ENCODE peak calls at places on chromosomes 12 and 14, in six cellular contexts. One of them, this sample, is unnamed.
A peak's percentile ranks its signal among the peaks of the same experiment; 100 is the strongest.

GRCh38 chr12:113519464-113520191 is 48.0 kb upstream of the LHX5 start:
- DNase-seq in choroid plexus epithelial cell: no peak
- DNase-seq in mammary epithelial cell: no peak
- DNase-seq in astrocyte: no peak
- DNase-seq in gastrocnemius medialis: no peak
- DNase-seq in IMR-90: no peak
- DNase-seq in this sample: no peak

GRCh38 chr14:31090872-31091764 is 64.9 kb upstream of the STRN3 start:
- DNase-seq in choroid plexus epithelial cell: peak; percentile 96
- DNase-seq in mammary epithelial cell: peak; percentile 88
- DNase-seq in astrocyte: peak; percentile 82
- DNase-seq in gastrocnemius medialis: peak; percentile 80
- DNase-seq in IMR-90: peak; percentile 97
- DNase-seq in this sample: peak; percentile 31

GRCh38 chr12:111462134-111462821 is 56.6 kb downstream of the SH2B3 start:
- DNase-seq in choroid plexus epithelial cell: peak; percentile 55
- DNase-seq in mammary epithelial cell: no peak
- DNase-seq in astrocyte: peak; percentile 60
- DNase-seq in gastrocnemius medialis: no peak
- DNase-seq in IMR-90: peak; percentile 87
- DNase-seq in this sample: no peak

GRCh38 chr14:63478437-63478852 is 64.7 kb downstream of the PPP2R5E start:
- DNase-seq in choroid plexus epithelial cell: no peak
- DNase-seq in mammary epithelial cell: no peak
- DNase-seq in astrocyte: no peak
- DNase-seq in gastrocnemius medialis: no peak
- DNase-seq in IMR-90: no peak
- DNase-seq in this sample: no peak

GRCh38 chr14:100729982-100730381 is 3.3 kb downstream of the DLK1 start:
- DNase-seq in choroid plexus epithelial cell: no peak
- DNase-seq in mammary epithelial cell: no peak
- DNase-seq in astrocyte: no peak
- DNase-seq in gastrocnemius medialis: no peak
- DNase-seq in IMR-90: peak; percentile 15
- DNase-seq in this sample: no peak

GRCh38 chr12:105418232-105418631 is 87.7 kb downstream of the C12orf75 start:
- DNase-seq in choroid plexus epithelial cell: peak; percentile 86
- DNase-seq in mammary epithelial cell: peak; percentile 83
- DNase-seq in astrocyte: peak; percentile 95
- DNase-seq in gastrocnemius medialis: no peak
- DNase-seq in IMR-90: peak; percentile 89
- DNase-seq in this sample: no peak

GRCh38 chr12:77133566-77133965 is 68.2 kb upstream of the E2F7 start:
- DNase-seq in choroid plexus epithelial cell: peak; percentile 71
- DNase-seq in mammary epithelial cell: peak; percentile 58
- DNase-seq in astrocyte: peak; percentile 51
- DNase-seq in gastrocnemius medialis: no peak
- DNase-seq in IMR-90: peak; percentile 65
- DNase-seq in this sample: no peak

GRCh38 chr12:50185975-50186663 is 18.9 kb upstream of the CERS5 start:
- DNase-seq in choroid plexus epithelial cell: peak; percentile 38
- DNase-seq in mammary epithelial cell: peak; percentile 62
- DNase-seq in astrocyte: peak; percentile 74
- DNase-seq in gastrocnemius medialis: no peak
- DNase-seq in IMR-90: peak; percentile 43
- DNase-seq in this sample: no peak

GRCh38 chr14:21987937-21988336 is 314.3 kb upstream of the OR4E1 start:
- DNase-seq in choroid plexus epithelial cell: peak; percentile 58
- DNase-seq in mammary epithelial cell: peak; percentile 19
- DNase-seq in astrocyte: no peak
- DNase-seq in gastrocnemius medialis: no peak
- DNase-seq in IMR-90: peak; percentile 12
- DNase-seq in this sample: no peak

GRCh38 chr14:85622106-85622505 is 92.2 kb downstream of the FLRT2 start:
- DNase-seq in choroid plexus epithelial cell: no peak
- DNase-seq in mammary epithelial cell: no peak
- DNase-seq in astrocyte: no peak
- DNase-seq in gastrocnemius medialis: no peak
- DNase-seq in IMR-90: no peak
- DNase-seq in this sample: no peak

GRCh38 chr12:91142184-91142583 is 30.9 kb upstream of the LUM start:
- DNase-seq in choroid plexus epithelial cell: peak; percentile 72
- DNase-seq in mammary epithelial cell: no peak
- DNase-seq in astrocyte: peak; percentile 54
- DNase-seq in gastrocnemius medialis: no peak
- DNase-seq in IMR-90: peak; percentile 63
- DNase-seq in this sample: no peak

GRCh38 chr14:38297681-38298080 is 41.8 kb upstream of the CLEC14A start:
- DNase-seq in choroid plexus epithelial cell: peak; percentile 73
- DNase-seq in mammary epithelial cell: no peak
- DNase-seq in astrocyte: peak; percentile 36
- DNase-seq in gastrocnemius medialis: no peak
- DNase-seq in IMR-90: peak; percentile 71
- DNase-seq in this sample: no peak

GRCh38 chr12:112131686-112132085 is 6.3 kb downstream of the TRAFD1 start:
- DNase-seq in choroid plexus epithelial cell: no peak
- DNase-seq in mammary epithelial cell: no peak
- DNase-seq in astrocyte: no peak
- DNase-seq in gastrocnemius medialis: no peak
- DNase-seq in IMR-90: no peak
- DNase-seq in this sample: no peak

GRCh38 chr12:11855993-11856374 is 206.5 kb downstream of the ETV6 start:
- DNase-seq in choroid plexus epithelial cell: peak; percentile 47
- DNase-seq in mammary epithelial cell: no peak
- DNase-seq in astrocyte: no peak
- DNase-seq in gastrocnemius medialis: no peak
- DNase-seq in IMR-90: no peak
- DNase-seq in this sample: no peak

GRCh38 chr14:99916091-99916383 is 122.8 kb downstream of the EML1 start:
- DNase-seq in choroid plexus epithelial cell: no peak
- DNase-seq in mammary epithelial cell: no peak
- DNase-seq in astrocyte: no peak
- DNase-seq in gastrocnemius medialis: no peak
- DNase-seq in IMR-90: no peak
- DNase-seq in this sample: no peak

DNA sequence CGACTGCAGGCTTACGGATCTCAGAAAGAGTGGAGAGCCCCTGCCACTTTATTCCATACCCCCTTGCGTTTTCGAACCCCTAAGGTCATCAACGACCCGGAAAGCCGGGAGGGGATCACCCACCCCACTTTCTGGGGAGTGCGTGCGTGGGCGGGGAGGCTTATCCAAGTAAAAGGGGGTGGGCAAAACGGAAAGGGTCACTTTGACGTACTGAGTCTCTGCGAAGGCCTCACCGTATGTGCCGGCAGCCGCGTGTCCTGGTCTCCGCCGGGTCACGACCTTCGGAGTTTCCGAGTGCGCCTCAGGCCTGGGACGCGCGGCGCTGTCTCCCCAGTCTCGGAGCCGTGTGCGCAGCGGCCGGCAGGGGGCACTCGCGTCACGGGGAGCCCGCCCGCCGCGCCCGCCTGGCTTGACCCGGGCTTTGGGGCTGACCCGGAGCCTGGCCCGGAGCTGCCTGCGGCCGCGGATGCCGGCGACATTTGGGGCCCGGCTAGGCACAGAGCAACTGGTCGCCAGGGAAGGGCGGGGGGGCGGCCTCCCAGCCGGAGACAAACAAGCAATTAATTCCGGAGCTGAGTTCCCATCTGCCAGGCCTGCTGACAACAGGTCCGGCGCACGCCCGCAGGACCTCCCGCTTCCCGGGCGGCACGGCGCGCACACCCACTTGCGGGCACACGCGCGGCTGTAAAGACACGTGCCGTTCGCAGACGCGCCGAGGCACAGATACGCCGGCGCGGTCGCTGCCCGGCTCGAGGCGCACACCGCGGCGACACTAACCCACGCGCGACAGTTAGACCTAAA is 890 bp upstream of the KIF26A start:
- DNase-seq in choroid plexus epithelial cell: peak; percentile 63
- DNase-seq in mammary epithelial cell: no peak
- DNase-seq in astrocyte: no peak
- DNase-seq in gastrocnemius medialis: no peak
- DNase-seq in IMR-90: peak; percentile 4
- DNase-seq in this sample: no peak
- H3K4me3 ChIP-seq in choroid plexus epithelial cell: peak overlapping the region; percentile 57
- H3K4me3 ChIP-seq in mammary epithelial cell: no peak overlapping the region
- H3K4me3 ChIP-seq in astrocyte: no peak overlapping the region
- H3K4me3 ChIP-seq in gastrocnemius medialis: peak overlapping the region; percentile 56
- H3K4me3 ChIP-seq in IMR-90: no peak overlapping the region
- H3K4me3 ChIP-seq in this sample: peak overlapping the region; percentile 67

GRCh38 chr14:24895622-24896021 is 154.3 kb downstream of the STXBP6 start:
- DNase-seq in choroid plexus epithelial cell: no peak
- DNase-seq in mammary epithelial cell: no peak
- DNase-seq in astrocyte: no peak
- DNase-seq in gastrocnemius medialis: no peak
- DNase-seq in IMR-90: no peak
- DNase-seq in this sample: no peak

GRCh38 chr14:24892730-24893059 is 157.3 kb downstream of the STXBP6 start:
- DNase-seq in choroid plexus epithelial cell: no peak
- DNase-seq in mammary epithelial cell: no peak
- DNase-seq in astrocyte: no peak
- DNase-seq in gastrocnemius medialis: no peak
- DNase-seq in IMR-90: no peak
- DNase-seq in this sample: no peak

GRCh38 chr14:24894583-24895242 is 155.2 kb downstream of the STXBP6 start:
- DNase-seq in choroid plexus epithelial cell: no peak
- DNase-seq in mammary epithelial cell: no peak
- DNase-seq in astrocyte: no peak
- DNase-seq in gastrocnemius medialis: no peak
- DNase-seq in IMR-90: no peak
- DNase-seq in this sample: no peak

GRCh38 chr14:24897793-24898192 is 152.2 kb downstream of the STXBP6 start:
- DNase-seq in choroid plexus epithelial cell: no peak
- DNase-seq in mammary epithelial cell: no peak
- DNase-seq in astrocyte: no peak
- DNase-seq in gastrocnemius medialis: no peak
- DNase-seq in IMR-90: no peak
- DNase-seq in this sample: no peak

GRCh38 chr14:24895243-24895583 is 154.7 kb downstream of the STXBP6 start:
- DNase-seq in choroid plexus epithelial cell: no peak
- DNase-seq in mammary epithelial cell: no peak
- DNase-seq in astrocyte: peak; percentile 58
- DNase-seq in gastrocnemius medialis: no peak
- DNase-seq in IMR-90: peak; percentile 3
- DNase-seq in this sample: no peak
- TF ChIP-seq CTCF in choroid plexus epithelial cell: no peak
- TF ChIP-seq CTCF in mammary epithelial cell: no peak
- TF ChIP-seq CTCF in astrocyte: no peak
- TF ChIP-seq CTCF in gastrocnemius medialis: no peak
- TF ChIP-seq CTCF in IMR-90: no peak
- TF ChIP-seq CTCF in this sample: no peak

GRCh38 chr12:120366884-120367251 is 2.1 kb downstream of the MSI1 start:
- DNase-seq in choroid plexus epithelial cell: no peak
- DNase-seq in mammary epithelial cell: no peak
- DNase-seq in astrocyte: no peak
- DNase-seq in gastrocnemius medialis: no peak
- DNase-seq in IMR-90: no peak
- DNase-seq in this sample: no peak

GRCh38 chr12:120368789-120369475 is at the start of gene MSI1:
- DNase-seq in choroid plexus epithelial cell: no peak
- DNase-seq in mammary epithelial cell: no peak
- DNase-seq in astrocyte: no peak
- DNase-seq in gastrocnemius medialis: no peak
- DNase-seq in IMR-90: no peak
- DNase-seq in this sample: no peak

GRCh38 chr12:120367924-120368788 is 808 bp downstream of the MSI1 start:
- DNase-seq in choroid plexus epithelial cell: no peak
- DNase-seq in mammary epithelial cell: peak; percentile 24
- DNase-seq in astrocyte: no peak
- DNase-seq in gastrocnemius medialis: no peak
- DNase-seq in IMR-90: no peak
- DNase-seq in this sample: no peak

GRCh38 chr12:120366341-120366705 is 2.6 kb downstream of the MSI1 start:
- DNase-seq in choroid plexus epithelial cell: no peak
- DNase-seq in mammary epithelial cell: no peak
- DNase-seq in astrocyte: no peak
- DNase-seq in gastrocnemius medialis: no peak
- DNase-seq in IMR-90: no peak
- DNase-seq in this sample: no peak

DNA sequence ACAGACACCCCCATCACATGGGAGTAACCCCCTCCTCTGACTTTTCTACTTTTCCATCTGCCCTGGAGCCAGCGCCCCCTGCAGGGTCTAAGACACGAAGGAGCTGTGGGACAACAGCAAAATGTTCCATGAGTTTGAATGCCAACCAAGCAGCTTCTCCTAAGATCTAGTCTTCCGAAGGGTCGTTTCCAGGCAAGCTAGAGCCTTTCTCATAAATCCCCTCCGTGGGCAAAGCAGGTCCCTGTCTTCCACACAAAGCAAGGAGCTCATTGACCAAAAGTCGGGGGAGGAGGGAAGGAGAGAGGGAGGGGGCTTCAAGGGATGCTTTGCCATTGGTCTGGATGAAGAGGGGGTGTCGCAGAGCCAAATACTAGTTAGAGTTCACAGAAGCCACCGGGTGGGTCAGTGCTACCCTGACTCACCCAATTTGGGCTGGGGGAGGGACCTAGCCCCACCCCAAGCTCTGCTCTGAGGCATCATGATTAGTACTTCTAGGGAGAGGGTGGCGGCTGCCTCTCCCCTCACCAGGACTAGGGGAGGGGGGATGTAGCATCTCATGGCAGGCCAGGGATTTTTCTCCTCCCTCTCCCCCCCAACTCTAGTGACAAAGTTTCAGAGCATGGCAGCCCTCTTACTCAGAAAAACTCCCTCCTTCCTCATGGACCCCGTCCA is 1.6 kb downstream of the MSI1 start:
- DNase-seq in choroid plexus epithelial cell: peak; percentile 17
- DNase-seq in mammary epithelial cell: no peak
- DNase-seq in astrocyte: no peak
- DNase-seq in gastrocnemius medialis: no peak
- DNase-seq in IMR-90: no peak
- DNase-seq in this sample: no peak
- H3K4me3 ChIP-seq in choroid plexus epithelial cell: no peak overlapping the region
- H3K4me3 ChIP-seq in mammary epithelial cell: no peak overlapping the region
- H3K4me3 ChIP-seq in astrocyte: peak overlapping the region; percentile 37
- H3K4me3 ChIP-seq in gastrocnemius medialis: peak overlapping the region; percentile 44
- H3K4me3 ChIP-seq in IMR-90: no peak overlapping the region
- H3K4me3 ChIP-seq in this sample: peak overlapping the region; percentile 63

GRCh38 chr14:105491366-105492006 is 440 bp downstream of the TEDC1 start:
- DNase-seq in choroid plexus epithelial cell: peak; percentile 34
- DNase-seq in mammary epithelial cell: peak; percentile 60
- DNase-seq in astrocyte: no peak
- DNase-seq in gastrocnemius medialis: peak; percentile 69
- DNase-seq in IMR-90: peak; percentile 20
- DNase-seq in this sample: no peak

GRCh38 chr14:105494606-105494929 is 3.5 kb downstream of the TEDC1 start:
- DNase-seq in choroid plexus epithelial cell: no peak
- DNase-seq in mammary epithelial cell: no peak
- DNase-seq in astrocyte: no peak
- DNase-seq in gastrocnemius medialis: no peak
- DNase-seq in IMR-90: no peak
- DNase-seq in this sample: no peak

GRCh38 chr14:105493921-105494605 is 3.0 kb downstream of the TEDC1 start:
- DNase-seq in choroid plexus epithelial cell: no peak
- DNase-seq in mammary epithelial cell: no peak
- DNase-seq in astrocyte: no peak
- DNase-seq in gastrocnemius medialis: peak; percentile 11
- DNase-seq in IMR-90: no peak
- DNase-seq in this sample: no peak

GRCh38 chr14:105492051-105492965 is 1.3 kb downstream of the TEDC1 start:
- DNase-seq in choroid plexus epithelial cell: no peak
- DNase-seq in mammary epithelial cell: no peak
- DNase-seq in astrocyte: no peak
- DNase-seq in gastrocnemius medialis: peak; percentile 41
- DNase-seq in IMR-90: no peak
- DNase-seq in this sample: no peak

GRCh38 chr14:105492966-105493871 is 2.2 kb downstream of the TEDC1 start:
- DNase-seq in choroid plexus epithelial cell: no peak
- DNase-seq in mammary epithelial cell: no peak
- DNase-seq in astrocyte: no peak
- DNase-seq in gastrocnemius medialis: peak; percentile 13
- DNase-seq in IMR-90: no peak
- DNase-seq in this sample: no peak
- TF ChIP-seq CTCF in choroid plexus epithelial cell: no peak
- TF ChIP-seq CTCF in mammary epithelial cell: no peak
- TF ChIP-seq CTCF in astrocyte: no peak
- TF ChIP-seq CTCF in gastrocnemius medialis: no peak
- TF ChIP-seq CTCF in IMR-90: no peak
- TF ChIP-seq CTCF in this sample: no peak